ENCODE peak calls at places on chromosomes 6 and 20, in nine cellular contexts. C, Y, L, P, B, H, E, J and K are unnamed samples.
A peak's percentile ranks its signal among the peaks of the same experiment; 100 is the strongest.

GRCh38 chr20:9705722-9706476 is 133.0 kb downstream of the PAK5 start:
- DNase-seq in C (no peak), Y (no peak), L (no peak), P (no peak), B (no peak), H (no peak), E (no peak), J (no peak), K (no peak)

GRCh38 chr6:69090132-69090531 is 455.1 kb downstream of the ADGRB3 start:
- DNase-seq in C (peak; percentile 60), Y (no peak), L (no peak), P (no peak), B (peak; percentile 81), H (no peak), E (peak; percentile 17), J (peak; percentile 36), K (no peak)

GRCh38 chr6:1662532-1662931 is 52.8 kb downstream of the FOXC1 start:
- DNase-seq in C (no peak), Y (no peak), L (no peak), P (no peak), B (no peak), H (no peak), E (no peak), J (no peak), K (no peak)

GRCh38 chr6:91822581-91822980 is 1235.7 kb upstream of the MAP3K7 start:
- DNase-seq in C (no peak), Y (no peak), L (no peak), P (no peak), B (no peak), H (no peak), E (no peak), J (no peak), K (no peak)

GRCh38 chr6:3336066-3336786 is 77.5 kb downstream of the PSMG4 start:
- DNase-seq in C (no peak), Y (no peak), L (no peak), P (no peak), B (no peak), H (no peak), E (no peak), J (no peak), K (no peak)

GRCh38 chr6:149443411-149444181 is 41.2 kb downstream of the ZC3H12D start:
- DNase-seq in C (no peak), Y (no peak), L (no peak), P (no peak), B (no peak), H (no peak), E (no peak), J (peak; percentile 74), K (no peak)

GRCh38 chr20:53074811-53075314 is 102.7 kb downstream of the TSHZ2 start:
- DNase-seq in C (no peak), Y (peak; percentile 36), L (no peak), P (no peak), B (no peak), H (no peak), E (no peak), J (peak; percentile 16), K (no peak)

GRCh38 chr6:35296931-35297330 is 687 bp upstream of the DEF6 start:
- DNase-seq in C (no peak), Y (no peak), L (no peak), P (no peak), B (no peak), H (no peak), E (no peak), J (no peak), K (no peak)

GRCh38 chr6:5469101-5469846 is 208.0 kb downstream of the FARS2 start:
- DNase-seq in C (no peak), Y (no peak), L (no peak), P (no peak), B (no peak), H (no peak), E (no peak), J (peak; percentile 25), K (no peak)

GRCh38 chr20:24149175-24149574 is 160.6 kb upstream of the GGTLC1 start:
- DNase-seq in C (no peak), Y (peak; percentile 58), L (no peak), P (no peak), B (no peak), H (no peak), E (no peak), J (no peak), K (no peak)

GRCh38 chr20:54002741-54003140 is 67.7 kb downstream of the BCAS1 start:
- DNase-seq in C (no peak), Y (no peak), L (no peak), P (no peak), B (no peak), H (no peak), E (no peak), J (no peak), K (no peak)

GRCh38 chr6:44235269-44235668 is 11.6 kb upstream of the HSP90AB1 start:
- DNase-seq in C (no peak), Y (no peak), L (no peak), P (no peak), B (no peak), H (peak; percentile 13), E (no peak), J (no peak), K (no peak)

GRCh38 chr6:2839195-2839981 is 2.3 kb downstream of the SERPINB1 start:
- DNase-seq in C (no peak), Y (peak; percentile 98), L (no peak), P (no peak), B (no peak), H (peak; percentile 60), E (no peak), J (peak; percentile 44), K (no peak)

GRCh38 chr6:170206931-170207431 is 83.9 kb downstream of the DLL1 start:
- DNase-seq in C (no peak), Y (no peak), L (no peak), P (no peak), B (no peak), H (peak; percentile 42), E (no peak), J (no peak), K (no peak)

GRCh38 chr6:73064261-73064660 is 161.0 kb downstream of the KHDC1L start:
- DNase-seq in C (no peak), Y (no peak), L (no peak), P (no peak), B (no peak), H (no peak), E (no peak), J (no peak), K (no peak)

GRCh38 chr6:141809901-141810300 is 322.8 kb upstream of the GJE1 start:
- DNase-seq in C (no peak), Y (peak; percentile 55), L (no peak), P (no peak), B (no peak), H (no peak), E (no peak), J (no peak), K (no peak)

GRCh38 chr20:62368629-62369507 is 1.8 kb upstream of the LAMA5 start:
- DNase-seq in C (no peak), Y (peak; percentile 67), L (peak; percentile 52), P (peak; percentile 83), B (no peak), H (no peak), E (peak; percentile 55), J (peak; percentile 66), K (no peak)
- TF ChIP-seq CTCF in C (peak; percentile 34), Y (peak; percentile 40), L (peak; percentile 54), P (peak; percentile 79), B (peak; percentile 52), H (no peak), E (peak; percentile 52), J (peak; percentile 30), K (peak; percentile 59)

DNA sequence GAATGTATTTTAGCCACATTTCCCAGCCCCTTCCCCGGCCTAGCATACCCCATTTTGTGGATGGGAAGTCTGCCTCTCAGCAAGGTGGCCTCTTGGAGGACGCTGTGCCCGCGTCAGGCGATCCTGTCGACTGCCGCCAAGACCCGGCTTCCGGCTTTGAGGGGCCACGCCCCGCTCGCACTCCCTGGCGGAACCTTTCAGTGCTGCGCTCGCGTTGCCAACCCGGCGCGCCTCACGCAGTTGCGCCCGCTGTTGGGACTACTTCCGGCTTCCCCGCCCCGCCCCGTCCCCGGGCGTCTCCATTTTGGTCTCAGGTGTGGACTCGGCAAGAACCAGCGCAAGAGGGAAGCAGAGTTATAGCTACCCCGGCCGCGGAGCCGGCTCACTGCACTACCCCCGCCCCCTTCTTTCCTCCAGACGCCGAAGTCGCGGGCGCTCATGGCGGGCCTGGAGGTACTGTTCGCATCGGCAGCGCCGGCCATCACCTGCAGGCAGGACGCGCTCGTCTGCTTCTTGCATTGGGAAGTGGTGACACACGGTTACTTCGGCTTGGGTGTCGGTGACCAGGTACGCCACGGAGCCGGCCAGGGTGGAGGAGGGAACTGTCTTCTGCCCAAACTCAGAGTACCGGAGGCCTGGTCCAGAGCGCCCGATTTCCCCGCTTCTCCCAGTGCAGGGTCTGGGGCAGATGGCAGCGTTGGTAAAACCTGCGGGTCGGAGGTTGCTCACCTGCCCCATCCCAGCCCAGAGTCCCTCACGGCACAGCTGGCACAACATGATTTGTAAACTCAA is at the start of gene PSMF1:
- DNase-seq in C (peak; percentile 74), Y (peak; percentile 97), L (peak; percentile 96), P (peak; percentile 96), B (peak; percentile 57), H (peak; percentile 98), E (peak; percentile 93), J (peak; percentile 94), K (peak; percentile 93)
- TF ChIP-seq CTCF in C (no peak), Y (no peak), L (no peak), P (no peak), B (no peak), H (peak; percentile 39), E (no peak), J (no peak), K (no peak)

GRCh38 chr6:22828179-22829062 is 259.1 kb downstream of the HDGFL1 start:
- DNase-seq in C (peak; percentile 96), Y (peak; percentile 97), L (peak; percentile 56), P (no peak), B (peak; percentile 99), H (no peak), E (peak; percentile 30), J (peak; percentile 94), K (no peak)
- TF ChIP-seq CTCF in C (peak; percentile 76), Y (peak; percentile 94), L (peak; percentile 75), P (peak; percentile 61), B (peak; percentile 94), H (peak; percentile 32), E (peak; percentile 52), J (peak; percentile 63), K (peak; percentile 17)

GRCh38 chr6:157613011-157613522 is 210.0 kb upstream of the SNX9 start:
- DNase-seq in C (peak; percentile 19), Y (peak; percentile 86), L (no peak), P (no peak), B (peak; percentile 47), H (no peak), E (no peak), J (peak; percentile 69), K (no peak)

GRCh38 chr6:157611406-157611805 is 211.6 kb upstream of the SNX9 start:
- DNase-seq in C (no peak), Y (no peak), L (no peak), P (no peak), B (no peak), H (no peak), E (no peak), J (no peak), K (no peak)

GRCh38 chr6:157614026-157614484 is 209.0 kb upstream of the SNX9 start:
- DNase-seq in C (no peak), Y (peak; percentile 68), L (no peak), P (no peak), B (no peak), H (no peak), E (no peak), J (peak; percentile 10), K (no peak)

GRCh38 chr6:157615951-157616350 is 207.1 kb upstream of the SNX9 start:
- DNase-seq in C (no peak), Y (no peak), L (no peak), P (no peak), B (no peak), H (no peak), E (no peak), J (no peak), K (no peak)

GRCh38 chr6:157615411-157615763 is 207.7 kb upstream of the SNX9 start:
- DNase-seq in C (no peak), Y (peak; percentile 13), L (no peak), P (no peak), B (no peak), H (no peak), E (no peak), J (peak; percentile 31), K (no peak)
- TF ChIP-seq CTCF in C (no peak), Y (peak; percentile 32), L (no peak), P (no peak), B (peak; percentile 22), H (no peak), E (no peak), J (no peak), K (no peak)